ENCODE peak calls at places on chromosomes 16 and 17, in seven cellular contexts. F is heart right ventricle, A is endothelial cell of umbilical vein, T is A549, O is mammary epithelial cell, Q is colonic mucosa, U is AG04450. M is an unnamed sample. For H3K9me3, the result is how much of the 10 kb centered on the place peaks cover.

GRCh38 chr16:68275611-68276191 is 11.4 kb downstream of the SLC7A6 start:
- DNase-seq in F (no peak), A (no peak), T (no peak), O (peak), Q (no peak), U (no peak), M (no peak)

GRCh38 chr16:58938856-58939255 is 204.7 kb upstream of the GOT2 start:
- DNase-seq in F (no peak), A (no peak), T (no peak), O (no peak), Q (no peak), U (no peak), M (no peak)

GRCh38 chr17:69198238-69198637 is 30.4 kb downstream of the ABCA10 start:
- DNase-seq in F (no peak), A (no peak), T (no peak), O (no peak), Q (no peak), U (no peak), M (no peak)

GRCh38 chr16:9176547-9177418 is 85.3 kb downstream of the HAPSTR1 start:
- DNase-seq in F (no peak), A (no peak), T (no peak), O (no peak), Q (no peak), U (no peak), M (no peak)

GRCh38 chr16:67814567-67814966 is 7.9 kb downstream of the TSNAXIP1 start:
- DNase-seq in F (no peak), A (no peak), T (no peak), O (no peak), Q (peak), U (no peak), M (no peak)

GRCh38 chr17:61126476-61127240 is 273.0 kb upstream of the TBX2 start:
- DNase-seq in F (no peak), A (no peak), T (no peak), O (no peak), Q (no peak), U (no peak), M (no peak)

GRCh38 chr16:48959204-48959603 is 322.4 kb downstream of the CBLN1 start:
- DNase-seq in F (no peak), A (no peak), T (no peak), O (peak), Q (no peak), U (no peak), M (no peak)

GRCh38 chr17:34163123-34163522 is 92.0 kb upstream of the CCL2 start:
- DNase-seq in F (no peak), A (no peak), T (no peak), O (no peak), Q (peak), U (no peak), M (no peak)

GRCh38 chr16:86531193-86531550 is 20.8 kb downstream of the FOXF1 start:
- DNase-seq in F (peak), A (no peak), T (no peak), O (no peak), Q (peak), U (no peak), M (peak)

GRCh38 chr17:9322298-9322697 is 253.3 kb downstream of the STX8 start:
- DNase-seq in F (no peak), A (no peak), T (no peak), O (no peak), Q (no peak), U (no peak), M (no peak)

GRCh38 chr16:1895068-1895467 is 23.1 kb upstream of the MEIOB start:
- DNase-seq in F (no peak), A (no peak), T (no peak), O (no peak), Q (peak), U (no peak), M (no peak)

GRCh38 chr16:5019775-5020174 is 14.0 kb downstream of the NAGPA start:
- DNase-seq in F (no peak), A (no peak), T (no peak), O (no peak), Q (no peak), U (no peak), M (no peak)

GRCh38 chr17:77313831-77314230 is 173.1 kb downstream of the SEC14L1 start:
- DNase-seq in F (no peak), A (no peak), T (no peak), O (no peak), Q (no peak), U (no peak), M (peak)

GRCh38 chr17:49694847-49695697 is 12.7 kb downstream of the SLC35B1 start:
- DNase-seq in F (peak), A (peak), T (peak), O (no peak), Q (peak), U (no peak), M (no peak)

GRCh38 chr16:57859331-57859730 is 57.0 kb upstream of the KIFC3 start:
- DNase-seq in F (no peak), A (peak), T (peak), O (no peak), Q (no peak), U (no peak), M (no peak)

GRCh38 chr17:45296833-45297124 is 20.0 kb downstream of the MAP3K14 start:
- DNase-seq in F (no peak), A (no peak), T (no peak), O (no peak), Q (peak), U (no peak), M (no peak)

GRCh38 chr16:77171750-77172635 is 19.0 kb upstream of the MON1B start:
- DNase-seq in F (no peak), A (peak), T (peak), O (peak), Q (peak), U (peak), M (no peak)

GRCh38 chr16:2096853-2097620 is 38.7 kb downstream of the PKD1 start:
- DNase-seq in F (no peak), A (no peak), T (no peak), O (no peak), Q (no peak), U (no peak), M (no peak)

GRCh38 chr17:8019161-8019560 is 16.7 kb downstream of the GUCY2D start:
- DNase-seq in F (no peak), A (no peak), T (no peak), O (peak), Q (no peak), U (no peak), M (no peak)

GRCh38 chr16:85970016-85970711 is 71.2 kb downstream of the IRF8 start:
- DNase-seq in F (no peak), A (no peak), T (no peak), O (no peak), Q (no peak), U (no peak), M (no peak)

GRCh38 chr17:14201595-14201994 is 35.1 kb downstream of the CDRT15 start:
- DNase-seq in F (no peak), A (no peak), T (no peak), O (no peak), Q (no peak), U (no peak), M (peak)

GRCh38 chr16:745739-746138 is 4.9 kb upstream of the CIAO3 start:
- DNase-seq in F (no peak), A (no peak), T (peak), O (no peak), Q (no peak), U (no peak), M (no peak)

GRCh38 chr16:65546353-65546791 is 424.5 kb upstream of the CDH11 start:
- DNase-seq in F (no peak), A (peak), T (no peak), O (no peak), Q (no peak), U (no peak), M (no peak)

GRCh38 chr16:66899310-66899944 is 19.1 kb downstream of the PDP2 start:
- DNase-seq in F (no peak), A (no peak), T (no peak), O (no peak), Q (no peak), U (no peak), M (peak)

GRCh38 chr16:19114359-19115147 is 789 bp downstream of the ITPRIPL2 start:
- DNase-seq in F (peak), A (peak), T (peak), O (peak), Q (peak), U (no peak), M (peak)

GRCh38 chr17:48625502-48626201 is 506 bp downstream of the HOXB9 start:
- DNase-seq in F (no peak), A (peak), T (peak), O (peak), Q (peak), U (no peak), M (peak)

GRCh38 chr16:87847785-87848675 is 21.3 kb downstream of the SLC7A5 start:
- DNase-seq in F (peak), A (no peak), T (no peak), O (no peak), Q (no peak), U (no peak), M (no peak)
- H3K27ac ChIP-seq in F (no peak), A (no peak), T (peak), O (no peak), Q (no peak), U (no peak), M (no peak)

DNA sequence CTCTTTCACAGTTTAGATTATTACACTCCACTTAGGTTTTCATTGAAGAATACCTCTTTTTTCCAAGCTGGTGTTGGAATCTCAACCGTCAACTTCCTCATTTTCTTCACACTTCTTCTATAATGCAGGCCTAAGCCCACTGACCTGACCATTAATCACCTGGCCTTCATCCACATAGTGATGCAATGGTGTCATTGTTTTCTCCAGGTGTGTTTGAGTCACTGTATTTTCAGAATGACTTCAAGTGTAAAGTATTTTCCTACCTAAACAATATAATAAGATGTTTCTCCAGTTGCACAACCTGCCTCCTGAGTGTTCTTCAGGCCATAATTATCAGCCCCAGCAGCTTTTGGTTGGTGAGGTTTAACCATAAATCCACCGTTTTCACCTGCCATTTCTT is 1675.1 kb downstream of the TP53TG3F start:
- DNase-seq in F (no peak), A (no peak), T (no peak), O (peak), Q (no peak), U (no peak), M (no peak)
- H3K9me3 ChIP-seq in F (under half), A (under half), T (under half), O (under half), Q (under half), U (under half), M (under half)

GRCh38 chr16:81077077-81077940 is at the start of gene C16orf46:
- DNase-seq in F (peak), A (peak), T (peak), O (peak), Q (peak), U (peak), M (peak)

GRCh38 chr16:81080233-81080632 is 3.2 kb upstream of the C16orf46 start:
- DNase-seq in F (no peak), A (no peak), T (no peak), O (no peak), Q (no peak), U (no peak), M (no peak)

GRCh38 chr16:81076566-81077076 is 417 bp downstream of the C16orf46 start:
- DNase-seq in F (peak), A (no peak), T (peak), O (peak), Q (peak), U (peak), M (peak)

GRCh38 chr16:81081007-81081406 is 4.0 kb upstream of the C16orf46 start:
- DNase-seq in F (no peak), A (no peak), T (no peak), O (no peak), Q (no peak), U (no peak), M (no peak)
- H3K27ac ChIP-seq in F (no peak), A (no peak), T (no peak), O (no peak), Q (no peak), U (no peak), M (no peak)

GRCh38 chr16:55632259-55632658 is 23.5 kb upstream of the SLC6A2 start:
- DNase-seq in F (no peak), A (no peak), T (no peak), O (no peak), Q (no peak), U (no peak), M (no peak)

GRCh38 chr16:55630774-55631173 is 25.0 kb upstream of the SLC6A2 start:
- DNase-seq in F (no peak), A (no peak), T (no peak), O (no peak), Q (no peak), U (no peak), M (no peak)

GRCh38 chr16:55638256-55638655 is 17.5 kb upstream of the SLC6A2 start:
- DNase-seq in F (no peak), A (no peak), T (no peak), O (no peak), Q (no peak), U (no peak), M (no peak)

GRCh38 chr16:55628306-55628968 is 27.4 kb upstream of the SLC6A2 start:
- DNase-seq in F (no peak), A (no peak), T (no peak), O (no peak), Q (no peak), U (no peak), M (no peak)

GRCh38 chr16:55634193-55634592 is 21.6 kb upstream of the SLC6A2 start:
- DNase-seq in F (no peak), A (no peak), T (no peak), O (no peak), Q (no peak), U (no peak), M (no peak)
- H3K9me3 ChIP-seq in F (under half), A (under half), T (under half), O (under half), Q (under half), U (under half), M (under half)

M was measured in aorta.